ENCODE peak calls at places on chromosomes 12 and 14, in nine cellular contexts. D is GM10248, N is astrocyte of the cerebellum, R is WTC11, P is transverse colon, T is AG10803, Y is activated B cell treated with CpG ODN at 0.5 μM for 24 hours, M is uterus, O is GM13976. B is an unnamed sample.

GRCh38 chr14:33377596-33378390 is 439.1 kb downstream of the NPAS3 start:
- DNase-seq in P (no peak), D (no peak), T (no peak), O (no peak), Y (no peak), N (no peak), R (no peak), M (no peak), B (no peak)

GRCh38 chr12:1845886-1846285 is 25.5 kb downstream of the LRTM2 start:
- DNase-seq in T (no peak), P (peak), D (no peak), O (peak), Y (no peak), R (no peak), M (no peak), N (no peak), B (no peak)

GRCh38 chr12:15580431-15580830 is 208.8 kb downstream of the EPS8 start:
- DNase-seq in M (no peak), P (peak), T (no peak), N (no peak), R (no peak), O (no peak), Y (no peak), D (no peak), B (no peak)

GRCh38 chr12:113241191-113242017 is 20.1 kb downstream of the TPCN1 start:
- DNase-seq in O (no peak), P (peak), T (peak), N (no peak), M (no peak), R (no peak), Y (no peak), D (no peak), B (no peak)

GRCh38 chr14:34981743-34982420 is 910 bp upstream of the SRP54 start:
- DNase-seq in N (peak), Y (no peak), M (peak), D (no peak), P (peak), T (no peak), R (peak), O (peak), B (no peak)

GRCh38 chr12:87157791-87158190 is 871.4 kb downstream of the C12orf50 start:
- DNase-seq in D (no peak), Y (no peak), M (no peak), P (no peak), N (peak), O (no peak), T (peak), R (no peak), B (no peak)

GRCh38 chr12:124509676-124510300 is 57.6 kb downstream of the NCOR2 start:
- DNase-seq in R (peak), D (no peak), Y (no peak), O (no peak), P (peak), N (no peak), T (peak), M (peak), B (no peak)

GRCh38 chr12:62684586-62685295 is 218.1 kb downstream of the MON2 start:
- DNase-seq in R (no peak), M (peak), O (no peak), D (no peak), P (peak), Y (no peak), N (no peak), T (peak), B (no peak)

GRCh38 chr12:107163413-107163812 is 70.1 kb upstream of the CRY1 start:
- DNase-seq in R (no peak), O (no peak), T (no peak), P (no peak), N (no peak), M (no peak), D (no peak), Y (no peak), B (no peak)

GRCh38 chr12:53483979-53484377 is 15.3 kb downstream of the MAP3K12 start:
- DNase-seq in N (no peak), D (no peak), T (no peak), P (no peak), O (no peak), Y (no peak), R (no peak), M (no peak), B (no peak)

GRCh38 chr14:101289230-101289690 is 272.0 kb upstream of the DIO3 start:
- DNase-seq in N (no peak), M (no peak), R (no peak), Y (no peak), T (no peak), D (no peak), P (peak), O (no peak), B (no peak)

DNA sequence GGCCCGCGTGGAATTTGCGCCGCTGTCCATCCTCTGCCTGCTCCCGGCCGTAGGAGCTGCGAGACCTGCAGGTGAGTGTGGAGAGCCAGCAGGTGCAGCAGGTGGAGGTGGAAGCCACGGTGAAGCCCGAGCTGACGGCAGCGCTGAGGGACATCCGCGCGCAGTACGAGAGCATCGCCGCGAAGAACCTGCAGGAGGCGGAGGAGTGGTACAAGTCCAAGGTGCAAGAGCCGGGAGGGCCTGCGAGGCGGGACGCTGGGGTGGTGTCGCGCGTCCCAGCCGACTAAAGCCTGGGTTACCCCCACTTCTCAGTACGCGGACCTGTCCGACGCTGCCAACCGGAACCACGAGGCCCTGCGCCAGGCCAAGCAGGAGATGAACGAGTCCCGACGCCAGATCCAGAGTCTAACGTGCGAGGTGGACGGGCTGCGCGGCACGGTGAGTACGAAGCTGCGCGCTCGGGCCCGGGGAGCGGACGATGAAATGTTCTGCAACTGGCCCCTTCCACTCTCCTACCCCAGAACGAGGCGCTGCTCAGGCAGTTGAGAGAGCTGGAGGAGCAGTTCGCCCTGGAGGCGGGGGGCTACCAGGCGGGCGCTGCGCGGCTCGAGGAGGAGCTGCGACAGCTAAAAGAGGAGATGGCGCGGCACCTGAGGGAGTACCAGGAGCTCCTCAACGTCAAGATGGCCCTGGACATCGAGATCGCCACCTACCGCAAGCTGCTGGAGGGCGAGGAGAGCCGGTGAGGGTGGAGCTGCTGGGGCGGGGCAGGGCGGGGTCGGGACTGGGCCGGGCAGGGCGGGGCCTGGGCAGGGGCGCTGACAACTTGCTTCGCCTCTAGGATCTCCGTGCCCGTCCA is 2.1 kb downstream of the PRPH start:
- DNase-seq in D (peak), N (no peak), O (peak), M (no peak), P (peak), R (peak), T (no peak), Y (peak), B (no peak)
- TF ChIP-seq CTCF in D (peak), N (peak), O (no peak), M (peak), P (no peak), R (no peak), T (no peak), Y (no peak), B (peak)

DNA sequence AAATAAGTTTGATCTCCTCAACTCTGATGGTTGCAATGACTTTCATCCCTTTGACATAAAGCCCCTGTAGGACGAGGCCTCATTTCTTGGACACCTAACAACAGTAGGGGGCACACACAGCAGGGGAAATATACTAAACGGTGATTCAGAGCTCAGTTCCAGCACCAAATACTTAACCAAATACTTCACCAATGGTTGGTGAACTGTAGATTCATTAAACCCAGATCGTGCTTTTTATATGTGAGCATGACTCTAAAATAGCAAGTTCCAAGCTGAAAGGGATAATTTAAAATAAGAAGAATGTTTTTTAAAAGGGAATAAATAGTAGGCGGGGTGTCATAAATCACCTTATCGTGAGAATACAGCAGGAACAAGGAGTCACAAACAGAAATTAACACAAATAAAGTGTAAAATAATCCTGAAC is 53.2 kb downstream of the ATG2B start:
- DNase-seq in D (no peak), P (no peak), T (no peak), M (no peak), N (no peak), R (no peak), O (no peak), Y (no peak), B (no peak)
- TF ChIP-seq CTCF in D (no peak), P (no peak), T (no peak), M (no peak), N (no peak), R (no peak), O (no peak), Y (no peak), B (peak)

GRCh38 chr14:89903340-89903965 is 51.1 kb downstream of the EFCAB11 start:
- DNase-seq in D (no peak), T (no peak), N (no peak), Y (no peak), R (no peak), M (no peak), O (no peak), P (no peak), B (no peak)
- TF ChIP-seq CTCF in D (no peak), T (no peak), N (no peak), Y (no peak), R (no peak), M (no peak), O (no peak), P (no peak), B (no peak)

DNA sequence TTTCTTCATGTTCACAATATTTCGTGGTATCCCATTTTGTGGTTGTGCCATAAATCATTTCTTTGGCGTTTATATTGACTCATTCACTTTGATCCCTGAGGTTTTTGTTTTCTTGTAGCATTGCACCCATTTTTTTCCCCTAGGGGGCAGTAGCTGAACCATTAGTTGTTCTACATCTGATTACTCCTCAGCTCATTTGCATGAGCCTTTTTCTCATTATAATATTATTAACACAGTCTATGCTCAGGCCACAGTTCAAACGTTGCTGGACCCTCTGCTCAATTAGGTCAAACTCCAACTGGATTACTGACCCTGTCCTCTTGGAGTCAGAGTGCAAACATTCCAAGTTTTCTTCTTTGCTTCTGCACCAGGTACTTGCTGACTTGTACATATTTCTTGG is 475.4 kb upstream of the SEL1L start:
- DNase-seq in O (no peak), D (no peak), Y (no peak), N (no peak), P (no peak), M (no peak), R (no peak), T (no peak), B (no peak)
- TF ChIP-seq CTCF in O (no peak), D (no peak), Y (no peak), N (no peak), P (peak), M (no peak), R (peak), T (no peak), B (peak)

DNA sequence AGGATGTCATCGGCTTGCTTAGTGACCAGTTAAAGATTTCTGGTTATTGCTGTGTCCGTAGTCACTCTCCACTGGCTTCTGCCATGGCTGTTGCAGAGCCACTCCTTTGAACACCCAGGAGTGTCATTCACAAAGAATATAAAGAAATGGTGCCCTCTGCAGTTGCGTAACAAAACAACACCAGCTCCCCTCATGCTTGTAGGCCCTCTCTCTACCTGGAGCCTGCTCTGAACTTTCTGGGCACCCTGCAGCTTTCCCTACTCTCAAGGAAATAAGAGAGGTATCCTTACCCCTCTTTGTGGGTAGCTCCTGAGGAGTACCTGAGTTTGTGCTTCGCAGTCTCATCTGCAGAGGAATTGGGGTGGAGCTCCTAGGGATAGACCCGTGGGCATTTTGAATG is 97.3 kb upstream of the TMEM260 start:
- DNase-seq in D (no peak), P (no peak), O (no peak), Y (no peak), M (no peak), T (no peak), N (no peak), R (peak), B (no peak)
- TF ChIP-seq CTCF in D (peak), P (no peak), O (no peak), Y (no peak), M (no peak), T (no peak), N (no peak), R (no peak), B (peak)

GRCh38 chr12:26514364-26514763 is 318.6 kb downstream of the ITPR2 start:
- DNase-seq in M (no peak), D (no peak), P (no peak), R (no peak), T (peak), N (no peak), O (peak), Y (no peak), B (no peak)

GRCh38 chr12:26520869-26521268 is 312.1 kb downstream of the ITPR2 start:
- DNase-seq in P (no peak), R (no peak), N (no peak), D (no peak), T (no peak), M (no peak), O (no peak), Y (no peak), B (no peak)

GRCh38 chr12:26523708-26524150 is 309.3 kb downstream of the ITPR2 start:
- DNase-seq in R (no peak), T (peak), D (no peak), P (peak), M (peak), N (peak), Y (no peak), O (no peak), B (no peak)

GRCh38 chr12:26524862-26525465 is 308.0 kb downstream of the ITPR2 start:
- DNase-seq in Y (no peak), P (peak), D (no peak), R (peak), O (no peak), M (no peak), N (no peak), T (no peak), B (no peak)

GRCh38 chr12:26520154-26520553 is 312.8 kb downstream of the ITPR2 start:
- DNase-seq in N (no peak), D (no peak), R (no peak), T (no peak), Y (no peak), M (no peak), O (no peak), P (no peak), B (no peak)
- TF ChIP-seq CTCF in N (no peak), D (no peak), R (no peak), T (no peak), Y (no peak), M (no peak), O (no peak), P (no peak), B (no peak)

GRCh38 chr14:27506272-27506671 is 908.4 kb upstream of the NOVA1 start:
- DNase-seq in N (no peak), T (no peak), O (no peak), R (no peak), Y (no peak), M (no peak), D (no peak), P (no peak), B (no peak)
- TF ChIP-seq CTCF in N (no peak), T (no peak), O (no peak), R (no peak), Y (no peak), M (no peak), D (no peak), P (no peak), B (no peak)

B was measured in progenitor cell of endocrine pancreas.